ENCODE peak calls at places on chromosomes 6 and 20, in four cellular contexts. K is K562, P is GM12878, X is H1. R is an unnamed sample.

GRCh38 chr6:138293428-138293827 is 75.1 kb upstream of the PBOV1 start:
- DNase-seq in K (no peak), X (no peak), P (no peak), R (no peak)

GRCh38 chr6:4210619-4211419 is 75.4 kb upstream of the ECI2 start:
- DNase-seq in K (peak), P (no peak), X (peak), R (peak)

GRCh38 chr20:25867776-25868649 is 171.4 kb upstream of the ZNF337 start:
- DNase-seq in X (peak), K (no peak), P (no peak), R (no peak)

GRCh38 chr6:83221886-83222479 is 28.8 kb downstream of the RWDD2A start:
- DNase-seq in P (no peak), X (no peak), K (peak), R (peak)

GRCh38 chr6:36627801-36628246 is 33.7 kb downstream of the SRSF3 start:
- DNase-seq in P (no peak), K (no peak), X (no peak), R (no peak)

GRCh38 chr20:37415118-37416085 is 69.5 kb downstream of the SRC start:
- DNase-seq in K (no peak), X (no peak), P (no peak), R (no peak)

GRCh38 chr20:3248167-3248992 is 9.4 kb upstream of the SLC4A11 start:
- DNase-seq in K (peak), X (peak), P (no peak), R (no peak)

GRCh38 chr6:90415178-90415577 is 118.5 kb upstream of the BACH2 start:
- DNase-seq in K (no peak), X (no peak), P (no peak), R (no peak)

GRCh38 chr6:113632220-113632864 is 224.8 kb upstream of the MARCKS start:
- DNase-seq in K (no peak), X (no peak), P (peak), R (peak)

GRCh38 chr6:36098920-36099647 is 31.2 kb upstream of the MAPK13 start:
- DNase-seq in X (no peak), K (peak), P (no peak), R (no peak)

GRCh38 chr20:16518068-16518783 is 55.0 kb downstream of the KIF16B start:
- DNase-seq in X (no peak), P (no peak), K (peak), R (peak)

GRCh38 chr20:2162823-2163166 is 61.2 kb downstream of the STK35 start:
- DNase-seq in K (no peak), X (no peak), P (no peak), R (no peak)

GRCh38 chr6:158782432-158783166 is 36.6 kb downstream of the EZR start:
- DNase-seq in X (no peak), K (no peak), P (no peak), R (no peak)

GRCh38 chr20:34560141-34560523 is 1.6 kb downstream of the MAP1LC3A start:
- DNase-seq in X (no peak), P (no peak), K (no peak), R (no peak)

GRCh38 chr6:72132851-72133250 is 246.5 kb downstream of the RIMS1 start:
- DNase-seq in X (no peak), P (no peak), K (no peak), R (no peak)

GRCh38 chr6:149733321-149733720 is 13.0 kb downstream of the NUP43 start:
- DNase-seq in P (no peak), X (no peak), K (no peak), R (no peak)

GRCh38 chr6:105488521-105489212 is 85.8 kb upstream of the PREP start:
- DNase-seq in K (no peak), P (no peak), X (no peak), R (no peak)

GRCh38 chr6:9783567-9783966 is 631.3 kb downstream of the TFAP2A start:
- DNase-seq in P (no peak), X (no peak), K (no peak), R (no peak)

GRCh38 chr6:106688177-106688951 is 59.0 kb downstream of the QRSL1 start:
- DNase-seq in X (no peak), K (no peak), P (peak), R (peak)

GRCh38 chr20:3408251-3408637 is 775 bp upstream of the DNAAF9 start:
- DNase-seq in X (no peak), P (no peak), K (no peak), R (no peak)

GRCh38 chr6:136930528-136930927 is 8.4 kb downstream of the SLC35D3 start:
- DNase-seq in P (no peak), X (no peak), K (no peak), R (no peak)

GRCh38 chr6:28462401-28462800 is 19.1 kb upstream of the ZSCAN23 start:
- DNase-seq in X (no peak), P (no peak), K (peak), R (no peak)

DNA sequence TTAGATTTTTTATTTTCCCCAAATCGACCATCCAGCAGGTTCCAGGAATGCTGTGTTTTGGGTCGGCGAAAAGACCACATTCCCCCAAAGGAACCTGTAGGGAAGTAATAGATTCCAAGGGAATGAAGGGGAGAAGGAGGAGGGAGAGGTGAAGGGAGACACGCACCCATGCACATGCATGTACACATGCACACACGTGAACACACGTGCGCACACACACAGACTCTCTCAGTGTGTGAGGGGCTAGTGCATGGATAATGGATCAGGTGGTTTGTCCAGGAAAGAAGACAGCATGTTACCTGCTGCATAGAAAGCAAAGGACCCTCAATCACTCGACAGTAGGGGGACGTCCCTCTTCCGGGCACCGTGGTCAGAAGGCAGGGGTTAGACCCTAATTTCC is 52.4 kb upstream of the PDE10A start:
- DNase-seq in K (no peak), P (no peak), X (no peak), R (no peak)
- TF ChIP-seq HDAC6 in K (no peak), P (no peak), X (no peak), R (no peak)

GRCh38 chr20:44701889-44702288 is 13.3 kb upstream of the CCN5 start:
- DNase-seq in X (no peak), K (no peak), P (no peak), R (no peak)
- TF ChIP-seq HDAC6 in X (no peak), K (no peak), P (no peak), R (no peak)

GRCh38 chr20:6863798-6864201 is 96.3 kb downstream of the BMP2 start:
- DNase-seq in K (no peak), X (no peak), P (no peak), R (no peak)
- TF ChIP-seq HDAC6 in K (no peak), X (no peak), P (no peak), R (no peak)

GRCh38 chr6:21100959-21101358 is 492.6 kb upstream of the SOX4 start:
- DNase-seq in X (no peak), K (no peak), P (no peak), R (no peak)

GRCh38 chr6:21102624-21103023 is 490.9 kb upstream of the SOX4 start:
- DNase-seq in X (no peak), P (no peak), K (peak), R (no peak)

GRCh38 chr6:21102201-21102600 is 491.4 kb upstream of the SOX4 start:
- DNase-seq in X (no peak), P (no peak), K (peak), R (no peak)

GRCh38 chr6:21103626-21104224 is 489.8 kb upstream of the SOX4 start:
- DNase-seq in X (no peak), K (no peak), P (no peak), R (peak)

GRCh38 chr6:21101694-21102093 is 491.9 kb upstream of the SOX4 start:
- DNase-seq in P (no peak), X (no peak), K (peak), R (no peak)
- TF ChIP-seq HDAC6 in P (no peak), X (no peak), K (no peak), R (no peak)

DNA sequence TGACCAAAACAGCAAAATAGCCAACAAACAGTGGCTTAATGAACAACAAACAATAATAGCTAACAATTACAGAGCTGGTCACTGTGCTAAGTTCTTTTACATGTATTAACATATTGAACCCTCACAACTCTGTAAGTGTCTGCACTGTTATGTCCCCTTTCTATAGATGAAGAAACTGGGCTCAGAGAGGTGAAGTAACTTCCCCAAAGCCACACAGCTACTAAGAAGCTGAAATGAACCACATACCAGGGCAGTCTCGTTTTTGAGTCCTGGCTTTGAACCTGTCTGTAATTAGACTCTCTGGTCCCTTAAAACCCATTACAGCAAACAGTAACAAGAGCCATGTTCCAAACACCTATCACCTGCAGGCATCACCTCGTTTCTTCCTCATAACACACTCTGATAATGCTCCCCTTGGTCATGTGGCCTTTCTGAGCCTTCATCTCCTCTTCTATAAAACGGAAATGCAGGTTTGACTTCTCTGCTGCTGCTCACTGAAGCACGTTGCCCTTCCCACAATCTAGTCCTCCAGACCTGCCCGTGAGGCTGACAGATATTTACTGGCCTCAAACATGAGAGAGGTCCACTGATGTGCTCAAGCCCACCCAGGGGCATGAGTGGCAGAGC is 23.3 kb downstream of the KCNK15 start:
- DNase-seq in P (no peak), K (no peak), X (no peak), R (no peak)
- TF ChIP-seq HDAC6 in P (no peak), K (no peak), X (no peak), R (no peak)

DNA sequence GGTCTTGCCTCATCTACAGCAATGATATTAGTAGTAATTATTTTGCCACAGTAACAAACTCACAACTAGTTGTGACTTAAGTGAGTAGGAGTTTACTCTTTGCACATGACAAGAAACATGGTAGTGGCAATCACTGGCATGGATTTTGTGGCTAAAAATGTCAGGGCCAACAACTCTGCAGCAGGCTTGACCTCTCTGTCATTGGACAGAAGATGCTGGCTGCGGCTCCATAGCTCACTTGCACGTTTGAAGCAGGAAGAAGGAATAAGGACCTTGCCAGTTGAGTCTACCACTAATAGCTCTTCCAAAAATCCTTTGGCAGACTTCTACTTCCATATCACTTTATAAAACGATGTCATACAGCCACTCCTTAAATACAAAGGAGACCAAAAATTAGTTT is 117.3 kb downstream of the ADGRG6 start:
- DNase-seq in X (no peak), P (no peak), K (no peak), R (no peak)
- TF ChIP-seq HDAC6 in X (no peak), P (no peak), K (no peak), R (no peak)

GRCh38 chr20:45293041-45294002 is 13.3 kb upstream of the RBPJL start:
- DNase-seq in P (no peak), X (peak), K (peak), R (peak)
- TF ChIP-seq HDAC6 in P (peak), X (no peak), K (no peak), R (no peak)

GRCh38 chr6:582370-582769 is 74.5 kb downstream of the HUS1B start:
- DNase-seq in K (no peak), X (peak), P (no peak), R (peak)
- TF ChIP-seq HDAC6 in K (no peak), X (no peak), P (no peak), R (no peak)

GRCh38 chr6:44036196-44036595 is 91.1 kb downstream of the MRPL14 start:
- DNase-seq in K (no peak), P (no peak), X (no peak), R (no peak)
- TF ChIP-seq HDAC6 in K (no peak), P (no peak), X (no peak), R (no peak)